ENCODE peak calls at places on chromosomes 12 and 14, in nine cellular contexts. L is B cell; G is HCT116; Y is endothelial cell; Z is MCF 10A; X is CD4-positive, alpha-beta T cell; C is cardiac fibroblast; D is progenitor cell of endocrine pancreas; B is left ventricle myocardium inferior. E is an unnamed sample.

GRCh38 chr12:2535583-2536187 is 259.1 kb upstream of the FKBP4 start:
- DNase-seq in L (no peak), G (no peak), Y (no peak), Z (no peak), X (no peak), C (no peak), D (no peak), B (no peak), E (no peak)

GRCh38 chr14:92794547-92794941 is 439 bp downstream of the GOLGA5 start:
- DNase-seq in L (no peak), G (no peak), Y (peak), Z (peak), X (no peak), C (peak), D (no peak), B (peak), E (peak)

GRCh38 chr12:57240069-57240921 is 10.7 kb downstream of the STAC3 start:
- DNase-seq in L (peak), G (peak), Y (no peak), Z (peak), X (peak), C (peak), D (no peak), B (peak), E (peak)

GRCh38 chr12:48973992-48974673 is 2.6 kb upstream of the WNT10B start:
- DNase-seq in L (peak), G (no peak), Y (peak), Z (no peak), X (no peak), C (peak), D (peak), B (peak), E (peak)

GRCh38 chr12:11486623-11487444 is 91.5 kb upstream of the PRB2 start:
- DNase-seq in L (peak), G (peak), Y (peak), Z (peak), X (peak), C (peak), D (peak), B (peak), E (peak)

GRCh38 chr14:89164168-89165074 is 252.6 kb downstream of the FOXN3 start:
- DNase-seq in L (peak), G (no peak), Y (no peak), Z (no peak), X (no peak), C (no peak), D (no peak), B (no peak), E (no peak)

GRCh38 chr14:99194736-99195135 is 77.3 kb downstream of the BCL11B start:
- DNase-seq in L (no peak), G (no peak), Y (no peak), Z (no peak), X (no peak), C (no peak), D (no peak), B (no peak), E (no peak)

GRCh38 chr14:21059842-21060589 is 2.4 kb downstream of the RNASE8 start:
- DNase-seq in L (no peak), G (no peak), Y (no peak), Z (no peak), X (no peak), C (no peak), D (no peak), B (no peak), E (no peak)

GRCh38 chr12:40618621-40619020 is 73.6 kb upstream of the CNTN1 start:
- DNase-seq in L (no peak), G (no peak), Y (no peak), Z (no peak), X (no peak), C (no peak), D (no peak), B (no peak), E (no peak)

GRCh38 chr14:99043258-99043615 is 228.8 kb downstream of the BCL11B start:
- DNase-seq in L (no peak), G (no peak), Y (no peak), Z (no peak), X (no peak), C (no peak), D (no peak), B (no peak), E (no peak)

GRCh38 chr14:34355584-34356266 is 106.3 kb downstream of the SPTSSA start:
- DNase-seq in L (no peak), G (no peak), Y (peak), Z (peak), X (no peak), C (peak), D (no peak), B (no peak), E (peak)

GRCh38 chr12:132178314-132178713 is 34.1 kb downstream of the NOC4L start:
- DNase-seq in L (no peak), G (no peak), Y (no peak), Z (no peak), X (no peak), C (no peak), D (no peak), B (no peak), E (no peak)

GRCh38 chr14:81219821-81220487 is 805 bp downstream of the GTF2A1 start:
- DNase-seq in L (peak), G (no peak), Y (peak), Z (peak), X (peak), C (peak), D (no peak), B (peak), E (peak)

GRCh38 chr14:36028218-36028617 is 148.3 kb downstream of the PTCSC3 start:
- DNase-seq in L (no peak), G (no peak), Y (no peak), Z (peak), X (no peak), C (no peak), D (no peak), B (no peak), E (no peak)

GRCh38 chr12:25904442-25904841 is 54.0 kb upstream of the RASSF8 start:
- DNase-seq in L (no peak), G (no peak), Y (no peak), Z (peak), X (no peak), C (peak), D (no peak), B (no peak), E (no peak)

GRCh38 chr14:76715102-76715926 is 46.0 kb upstream of the VASH1 start:
- DNase-seq in L (no peak), G (no peak), Y (no peak), Z (no peak), X (no peak), C (peak), D (no peak), B (no peak), E (no peak)

GRCh38 chr14:29937116-29937515 is 9.5 kb upstream of the PRKD1 start:
- DNase-seq in L (no peak), G (no peak), Y (no peak), Z (peak), X (no peak), C (no peak), D (no peak), B (no peak), E (no peak)

GRCh38 chr14:39555749-39556148 is 123.5 kb upstream of the FBXO33 start:
- DNase-seq in L (no peak), G (no peak), Y (no peak), Z (no peak), X (no peak), C (no peak), D (no peak), B (peak), E (no peak)

GRCh38 chr12:65740873-65741600 is 83.2 kb upstream of the HMGA2 start:
- DNase-seq in L (peak), G (no peak), Y (peak), Z (peak), X (peak), C (peak), D (peak), B (peak), E (peak)

DNA sequence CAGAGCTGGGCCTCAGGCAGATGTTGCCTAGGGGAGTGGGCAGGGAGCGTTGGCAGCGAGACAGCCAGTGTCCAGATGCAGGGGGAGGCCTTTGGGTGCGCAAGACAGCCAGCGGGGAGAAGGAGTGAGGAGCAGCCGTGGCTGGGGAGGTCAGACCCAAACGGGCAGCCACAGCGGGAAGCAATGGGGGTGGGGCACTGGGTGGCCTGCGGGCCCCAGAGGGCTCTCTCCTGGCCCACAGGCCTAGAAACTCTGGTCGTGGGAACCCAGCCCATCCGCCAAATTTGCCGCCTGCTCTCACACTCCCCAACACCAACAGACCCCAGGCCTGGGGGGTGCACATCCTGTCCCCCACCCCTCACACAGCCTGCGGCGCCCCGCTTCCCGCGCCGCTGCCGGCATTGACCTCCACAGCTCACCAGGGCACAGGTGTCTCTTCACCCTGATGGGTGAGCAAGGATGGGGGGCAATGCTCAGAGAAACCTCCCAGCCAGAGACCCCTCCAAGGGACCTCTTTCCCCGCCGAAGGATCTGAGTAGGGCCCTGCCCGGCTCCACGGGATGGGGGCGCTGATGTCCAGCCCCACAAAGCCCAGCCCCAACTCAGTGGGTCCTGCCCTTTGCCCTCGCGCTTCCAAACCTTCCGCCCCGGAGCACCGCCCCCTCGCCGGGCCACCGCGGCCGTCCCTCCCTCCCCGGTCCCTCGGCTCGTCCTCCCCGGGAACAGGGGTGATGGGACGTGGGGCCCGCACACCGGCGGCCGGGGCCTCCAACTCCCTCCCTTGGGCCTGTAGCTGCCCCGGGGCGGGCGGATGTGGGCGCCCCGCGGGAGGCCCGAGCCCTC is 781 bp downstream of the HDAC7 start:
- DNase-seq in L (peak), G (no peak), Y (peak), Z (peak), X (peak), C (peak), D (peak), B (peak), E (peak)
- TF ChIP-seq CTCF in L (peak), G (peak), Y (no peak), Z (peak), X (no peak), C (peak), D (peak), B (peak), E (peak)

DNA sequence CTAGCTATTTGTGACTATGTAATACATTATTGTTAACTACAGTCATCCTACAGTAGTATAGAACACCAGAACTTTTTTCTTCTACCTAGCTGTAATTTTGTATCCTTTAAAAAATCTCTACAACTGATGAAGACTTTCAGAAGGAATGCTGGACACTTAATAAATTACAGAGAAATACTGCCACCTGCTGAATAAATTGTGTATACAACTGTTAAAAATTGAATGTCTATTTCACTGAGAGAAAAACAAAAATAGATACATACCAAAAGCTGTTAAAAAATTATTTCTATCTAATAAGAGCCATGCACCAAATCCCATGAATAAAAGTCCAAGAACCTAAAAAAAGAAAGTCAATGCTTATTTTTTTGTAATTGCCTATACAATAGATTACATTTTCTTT is 6.6 kb downstream of the TSPAN19 start:
- DNase-seq in L (no peak), G (peak), Y (no peak), Z (peak), X (no peak), C (peak), D (no peak), B (no peak), E (peak)
- TF ChIP-seq CTCF in L (peak), G (peak), Y (peak), Z (peak), X (peak), C (peak), D (peak), B (peak), E (peak)

GRCh38 chr12:6605425-6606330 is 1.5 kb downstream of the CHD4 start:
- DNase-seq in L (no peak), G (no peak), Y (peak), Z (peak), X (peak), C (peak), D (no peak), B (peak), E (peak)
- TF ChIP-seq CTCF in L (no peak), G (no peak), Y (no peak), Z (no peak), X (no peak), C (no peak), D (no peak), B (no peak), E (no peak)

DNA sequence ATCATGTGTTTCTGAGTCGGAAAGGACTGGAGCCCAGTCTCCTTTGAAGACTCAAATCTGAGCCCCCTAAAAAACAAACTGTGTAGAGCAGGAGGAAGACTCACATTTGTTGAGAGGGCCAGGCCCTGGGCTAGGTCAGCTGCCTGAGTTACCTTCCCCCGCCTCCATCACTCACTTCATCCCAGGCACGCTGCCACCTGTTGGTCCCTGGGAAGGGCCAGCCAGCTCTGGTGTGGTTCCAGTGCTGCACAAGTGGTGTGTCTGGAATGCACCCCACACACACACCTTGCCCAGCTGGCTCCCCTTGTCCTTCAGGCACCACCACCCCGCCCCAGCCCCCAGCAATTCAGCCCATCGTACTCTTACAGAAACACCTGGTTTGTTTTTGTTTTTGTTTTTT is 9.0 kb downstream of the MVK start:
- DNase-seq in L (no peak), G (no peak), Y (no peak), Z (peak), X (no peak), C (no peak), D (no peak), B (peak), E (no peak)
- TF ChIP-seq CTCF in L (no peak), G (peak), Y (no peak), Z (no peak), X (no peak), C (no peak), D (no peak), B (no peak), E (no peak)

GRCh38 chr12:93895096-93895460 is 217.9 kb downstream of the CRADD start:
- DNase-seq in L (no peak), G (no peak), Y (no peak), Z (no peak), X (no peak), C (peak), D (no peak), B (no peak), E (peak)

GRCh38 chr12:93892431-93893210 is 215.4 kb downstream of the CRADD start:
- DNase-seq in L (no peak), G (no peak), Y (no peak), Z (no peak), X (no peak), C (no peak), D (no peak), B (no peak), E (peak)

GRCh38 chr12:93896962-93897361 is 219.8 kb downstream of the CRADD start:
- DNase-seq in L (no peak), G (no peak), Y (no peak), Z (no peak), X (no peak), C (no peak), D (no peak), B (no peak), E (no peak)

GRCh38 chr12:93894391-93895095 is 217.4 kb downstream of the CRADD start:
- DNase-seq in L (no peak), G (no peak), Y (no peak), Z (no peak), X (no peak), C (peak), D (no peak), B (peak), E (peak)

DNA sequence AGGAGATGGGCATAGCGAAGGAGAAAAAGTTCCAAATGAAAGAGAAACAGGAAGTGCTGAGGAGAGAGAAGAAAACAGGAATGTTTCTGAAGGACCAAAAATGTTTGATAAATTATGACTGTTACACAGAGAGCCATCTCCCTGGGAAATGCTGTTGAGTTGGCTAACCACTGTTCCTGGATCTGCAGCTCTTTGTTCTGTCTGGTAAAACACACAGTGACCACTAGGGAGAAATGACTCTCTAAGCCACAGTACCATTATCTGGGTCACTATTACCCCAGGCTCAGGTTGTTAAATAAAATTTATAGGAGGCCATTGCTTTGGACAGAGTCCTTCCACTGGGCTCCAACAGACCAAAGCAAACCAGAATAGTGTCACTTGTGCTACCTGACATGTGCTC is 219.3 kb downstream of the CRADD start:
- DNase-seq in L (no peak), G (no peak), Y (no peak), Z (no peak), X (no peak), C (peak), D (no peak), B (no peak), E (peak)
- TF ChIP-seq CTCF in L (no peak), G (peak), Y (peak), Z (no peak), X (no peak), C (no peak), D (peak), B (peak), E (peak)

GRCh38 chr12:94459773-94460593 is at the start of gene CEP83:
- DNase-seq in L (peak), G (peak), Y (peak), Z (peak), X (peak), C (peak), D (peak), B (peak), E (peak)
- TF ChIP-seq CTCF in L (no peak), G (no peak), Y (no peak), Z (no peak), X (no peak), C (no peak), D (no peak), B (no peak), E (no peak)

GRCh38 chr12:89709157-89709993 is 737 bp upstream of the ATP2B1 start:
- DNase-seq in L (peak), G (peak), Y (peak), Z (peak), X (peak), C (peak), D (peak), B (peak), E (peak)
- TF ChIP-seq CTCF in L (no peak), G (no peak), Y (no peak), Z (no peak), X (no peak), C (no peak), D (no peak), B (peak), E (no peak)

DNA sequence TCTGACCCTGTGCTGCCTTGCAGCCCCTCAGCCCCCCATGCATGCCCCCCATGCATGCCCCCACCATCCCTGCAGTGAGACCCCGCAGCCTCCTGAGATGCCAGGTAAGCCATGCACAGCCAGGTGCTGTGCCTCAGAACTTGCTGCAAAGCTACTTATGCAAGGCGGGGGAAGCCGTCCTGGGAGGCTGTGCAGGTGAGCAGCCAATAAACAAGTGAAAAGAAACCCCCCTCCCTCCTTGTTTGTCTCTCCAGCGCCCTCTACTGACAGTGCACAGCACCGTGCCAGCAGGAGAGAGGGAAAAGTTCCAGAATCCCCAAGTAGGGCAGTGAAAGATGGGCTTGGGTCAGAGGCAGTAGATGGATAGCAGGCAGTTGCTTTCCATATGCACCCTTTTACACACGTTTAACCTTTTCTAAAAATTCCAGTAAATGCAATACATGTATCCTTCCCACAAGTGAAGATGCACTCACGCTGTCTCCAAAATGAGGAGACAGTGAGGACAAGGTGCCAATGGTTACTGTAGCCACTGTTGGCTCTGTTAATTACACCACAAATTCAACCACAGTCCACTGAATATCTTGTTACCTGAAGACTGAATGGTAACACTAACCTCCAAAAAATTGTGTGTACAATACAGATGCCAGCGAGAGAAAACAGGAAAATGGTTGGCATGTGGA is 18.0 kb downstream of the TNFAIP2 start:
- DNase-seq in L (peak), G (peak), Y (peak), Z (peak), X (no peak), C (peak), D (no peak), B (no peak), E (peak)
- TF ChIP-seq CTCF in L (peak), G (peak), Y (peak), Z (peak), X (no peak), C (peak), D (peak), B (peak), E (peak)

GRCh38 chr12:120628919-120629318 is 11.5 kb upstream of the CABP1 start:
- DNase-seq in L (no peak), G (no peak), Y (peak), Z (no peak), X (no peak), C (no peak), D (no peak), B (no peak), E (peak)
- TF ChIP-seq CTCF in L (no peak), G (peak), Y (no peak), Z (no peak), X (no peak), C (peak), D (no peak), B (peak), E (peak)

DNA sequence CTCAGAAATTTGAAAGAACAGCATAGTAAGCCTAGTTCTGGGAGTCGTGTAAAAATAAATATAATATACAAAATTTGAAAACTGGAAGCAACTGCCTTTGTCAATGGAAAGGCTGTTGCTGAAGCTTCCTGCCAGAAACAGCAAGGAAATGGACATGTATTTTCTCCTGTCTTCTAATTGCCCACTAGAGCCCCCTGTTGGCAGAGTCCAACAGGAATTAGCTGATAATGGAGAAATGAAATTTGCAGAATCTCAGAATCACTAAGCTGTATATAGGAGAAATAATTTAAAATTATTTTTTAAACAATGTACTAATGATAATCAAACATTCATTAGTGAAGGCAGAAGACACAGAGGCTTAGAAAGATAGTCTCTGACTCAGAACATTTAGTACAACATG is 414.8 kb downstream of the SLC6A15 start:
- DNase-seq in L (no peak), G (peak), Y (no peak), Z (peak), X (no peak), C (peak), D (no peak), B (no peak), E (peak)
- TF ChIP-seq CTCF in L (no peak), G (peak), Y (no peak), Z (peak), X (no peak), C (no peak), D (peak), B (no peak), E (peak)